ENCODE peak calls at places on chromosomes 4 and X, in nine cellular contexts. Q, Y, D, H, M, E, K, T and R are unnamed samples.

GRCh38 chrX:125293792-125294780 is 25.6 kb upstream of the TEX13C start:
- DNase-seq in Q (no peak), Y (no peak), D (no peak), H (no peak), M (no peak), E (no peak), K (no peak), T (no peak), R (no peak)

GRCh38 chrX:47751670-47752069 is 85.0 kb upstream of the ZNF81 start:
- DNase-seq in Q (peak; percentile 48), Y (no peak), D (no peak), H (no peak), M (no peak), E (peak; percentile 42), K (no peak), T (no peak), R (no peak)

GRCh38 chrX:38879631-38880220 is 78.5 kb downstream of the MID1IP1 start:
- DNase-seq in Q (no peak), Y (no peak), D (no peak), H (no peak), M (peak; percentile 27), E (no peak), K (no peak), T (no peak), R (peak; percentile 78)

GRCh38 chr4:138241281-138242075 is 671 bp downstream of the SLC7A11 start:
- DNase-seq in Q (peak; percentile 56), Y (no peak), D (peak; percentile 61), H (peak; percentile 45), M (no peak), E (no peak), K (no peak), T (no peak), R (peak; percentile 77)

GRCh38 chrX:3518870-3519269 is 172.4 kb upstream of the MXRA5 start:
- DNase-seq in Q (peak; percentile 83), Y (peak; percentile 22), D (peak; percentile 91), H (peak; percentile 44), M (peak; percentile 55), E (no peak), K (peak; percentile 71), T (peak; percentile 74), R (no peak)

GRCh38 chrX:118502121-118502794 is 6.6 kb downstream of the DOCK11 start:
- DNase-seq in Q (peak; percentile 14), Y (no peak), D (no peak), H (no peak), M (no peak), E (no peak), K (no peak), T (no peak), R (no peak)

GRCh38 chrX:39253551-39253950 is 452.3 kb downstream of the MID1IP1 start:
- DNase-seq in Q (no peak), Y (no peak), D (no peak), H (no peak), M (no peak), E (no peak), K (no peak), T (no peak), R (no peak)

GRCh38 chr4:156578005-156578404 is 393.6 kb downstream of the PDGFC start:
- DNase-seq in Q (peak; percentile 47), Y (no peak), D (no peak), H (no peak), M (no peak), E (no peak), K (no peak), T (no peak), R (no peak)

GRCh38 chrX:3811331-3812311 is 98.2 kb upstream of the PRKX start:
- DNase-seq in Q (peak; percentile 47), Y (no peak), D (peak; percentile 72), H (peak; percentile 67), M (peak; percentile 21), E (no peak), K (no peak), T (no peak), R (peak; percentile 72)

DNA sequence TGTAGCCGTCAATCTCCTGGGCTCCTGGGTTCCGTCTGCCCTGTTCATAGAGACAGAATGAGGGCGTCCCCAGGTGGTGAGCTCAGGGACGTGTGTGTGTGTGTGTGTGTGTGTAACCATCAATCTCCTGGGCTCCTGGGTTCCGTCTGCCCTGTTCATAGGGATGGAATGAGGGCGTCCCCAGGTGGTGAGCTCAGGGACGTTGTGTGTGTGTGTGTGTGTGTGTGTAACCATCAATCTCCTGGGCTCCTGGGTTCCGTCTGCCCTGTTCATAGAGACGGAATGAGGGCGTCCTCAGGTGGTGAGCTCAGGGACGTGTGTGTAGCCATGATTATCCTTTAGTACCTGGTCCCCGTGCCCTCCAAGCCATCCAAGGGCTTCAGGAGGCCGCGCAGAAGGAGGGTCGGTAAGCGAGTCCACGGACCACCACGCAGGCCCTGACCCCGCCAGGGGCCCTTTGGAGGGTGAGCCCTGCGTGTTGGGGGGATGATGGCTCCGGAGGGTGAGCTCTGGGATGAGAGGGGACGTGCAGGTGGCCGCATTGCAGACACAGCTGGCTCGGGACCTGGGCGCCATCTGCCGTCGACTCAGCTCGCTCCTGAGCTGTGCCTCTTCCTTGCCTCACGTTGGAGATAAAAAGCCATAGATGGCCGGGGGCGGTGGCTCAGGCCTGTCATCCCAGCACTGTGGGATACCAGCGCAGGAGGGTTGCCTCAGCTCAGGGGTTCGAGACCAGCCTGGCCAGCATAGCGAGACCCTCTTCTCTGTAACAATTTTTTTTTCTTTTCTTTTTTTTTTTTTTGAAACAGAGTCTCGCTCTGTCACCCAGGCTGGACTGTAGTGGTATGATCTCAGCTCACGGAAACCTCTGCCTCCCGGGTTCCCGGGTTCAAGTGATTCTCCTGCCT is 5.4 kb upstream of the GTPBP6 start:
- DNase-seq in Q (peak; percentile 63), Y (peak; percentile 41), D (peak; percentile 63), H (peak; percentile 62), M (peak; percentile 58), E (peak; percentile 82), K (peak; percentile 63), T (no peak), R (peak; percentile 84)
- H3K4me3 ChIP-seq in Q (no peak overlapping the region), Y (no peak overlapping the region), D (no peak overlapping the region), H (no peak overlapping the region), M (no peak overlapping the region), E (no peak overlapping the region), K (no peak overlapping the region), T (no peak overlapping the region), R (no peak overlapping the region)

GRCh38 chr4:112516401-112517066 is 554 bp upstream of the NEUROG2 start:
- DNase-seq in Q (no peak), Y (no peak), D (no peak), H (no peak), M (peak; percentile 22), E (no peak), K (no peak), T (no peak), R (no peak)

GRCh38 chr4:112514079-112514448 is 1.9 kb downstream of the NEUROG2 start:
- DNase-seq in Q (no peak), Y (no peak), D (no peak), H (no peak), M (no peak), E (no peak), K (no peak), T (no peak), R (no peak)

GRCh38 chr4:112516076-112516385 is at the start of gene NEUROG2:
- DNase-seq in Q (no peak), Y (no peak), D (no peak), H (no peak), M (no peak), E (no peak), K (no peak), T (no peak), R (no peak)

GRCh38 chr4:112514449-112515277 is 1.3 kb downstream of the NEUROG2 start:
- DNase-seq in Q (no peak), Y (no peak), D (no peak), H (no peak), M (no peak), E (no peak), K (no peak), T (no peak), R (no peak)

GRCh38 chr4:112515278-112516075 is 503 bp downstream of the NEUROG2 start:
- DNase-seq in Q (peak; percentile 48), Y (no peak), D (peak; percentile 31), H (no peak), M (peak; percentile 21), E (no peak), K (no peak), T (no peak), R (no peak)
- H3K4me3 ChIP-seq in Q (peak overlapping the region; percentile 50), Y (peak overlapping the region; percentile 83), D (peak overlapping the region; percentile 63), H (peak overlapping the region; percentile 51), M (peak overlapping the region; percentile 64), E (peak overlapping the region; percentile 59), K (peak overlapping the region; percentile 50), T (peak overlapping the region; percentile 64), R (peak overlapping the region; percentile 75)

GRCh38 chr4:104489731-104490095 is 5.0 kb downstream of the CXXC4 start:
- DNase-seq in Q (no peak), Y (no peak), D (no peak), H (no peak), M (no peak), E (no peak), K (no peak), T (no peak), R (no peak)
- H3K4me3 ChIP-seq in Q (no peak overlapping the region), Y (peak overlapping the region; percentile 90), D (no peak overlapping the region), H (no peak overlapping the region), M (no peak overlapping the region), E (no peak overlapping the region), K (no peak overlapping the region), T (no peak overlapping the region), R (no peak overlapping the region)

GRCh38 chr4:69830529-69831269 is 29.2 kb downstream of the SULT1E1 start:
- DNase-seq in Q (peak; percentile 45), Y (no peak), D (peak; percentile 65), H (peak; percentile 21), M (no peak), E (no peak), K (no peak), T (no peak), R (peak; percentile 41)

GRCh38 chr4:69832326-69833030 is 27.5 kb downstream of the SULT1E1 start:
- DNase-seq in Q (no peak), Y (no peak), D (no peak), H (no peak), M (no peak), E (no peak), K (no peak), T (no peak), R (no peak)

GRCh38 chr4:69831270-69831627 is 28.7 kb downstream of the SULT1E1 start:
- DNase-seq in Q (no peak), Y (no peak), D (no peak), H (no peak), M (no peak), E (no peak), K (no peak), T (no peak), R (peak; percentile 25)

GRCh38 chr4:69833251-69833650 is 26.7 kb downstream of the SULT1E1 start:
- DNase-seq in Q (no peak), Y (no peak), D (no peak), H (no peak), M (no peak), E (no peak), K (no peak), T (no peak), R (no peak)

DNA sequence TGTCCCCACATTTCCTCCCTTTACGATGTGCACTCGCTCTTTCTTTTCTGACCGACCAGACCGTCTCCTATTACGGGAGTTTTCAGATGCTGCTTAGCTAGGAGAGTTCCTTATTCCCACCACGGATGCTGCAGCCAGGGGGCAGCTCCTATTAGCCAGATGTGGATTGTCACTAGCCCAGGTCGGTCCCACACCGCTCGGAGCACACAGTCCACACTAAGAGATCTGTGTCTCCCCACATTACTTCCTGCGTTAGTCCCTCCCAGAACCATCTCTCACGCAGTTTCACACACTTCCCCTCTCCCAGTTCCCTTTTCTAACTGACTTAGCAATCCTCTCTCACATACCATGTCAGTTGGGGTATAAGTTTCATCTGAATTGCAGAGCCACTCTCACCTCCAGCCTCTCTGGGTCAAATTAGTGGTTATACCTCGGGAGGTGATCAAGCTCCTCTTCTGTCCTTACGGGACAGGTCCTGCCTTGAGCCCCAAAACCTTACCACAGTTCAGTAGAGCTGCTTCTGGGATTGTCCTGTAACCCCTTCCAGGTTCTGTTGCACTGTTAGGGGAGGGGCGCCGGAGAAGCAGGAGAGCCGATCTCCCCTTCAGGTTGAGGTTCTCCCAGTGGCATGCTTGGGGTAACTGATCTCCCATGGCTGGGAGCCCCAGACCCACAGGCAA is 28.2 kb downstream of the SULT1E1 start:
- DNase-seq in Q (no peak), Y (no peak), D (no peak), H (no peak), M (peak; percentile 30), E (peak; percentile 55), K (no peak), T (no peak), R (peak; percentile 82)
- H3K4me3 ChIP-seq in Q (no peak overlapping the region), Y (no peak overlapping the region), D (no peak overlapping the region), H (no peak overlapping the region), M (no peak overlapping the region), E (peak overlapping the region; percentile 7), K (no peak overlapping the region), T (no peak overlapping the region), R (no peak overlapping the region)